ENCODE peak calls at places on chromosome X, in six cellular contexts. C is WTC11, R is GM06990, L is heart left ventricle, W is A549, O is sigmoid colon. H is an unnamed sample.

GRCh38 chrX:36867143-36867542 is 141.0 kb upstream of the FAM47C start:
- DNase-seq in C (no peak), R (no peak), L (no peak), W (peak; percentile 19), O (no peak), H (no peak)

GRCh38 chrX:13087322-13088154 is 43.1 kb upstream of the FAM9C start:
- DNase-seq in C (no peak), R (peak; percentile 83), L (no peak), W (peak; percentile 39), O (no peak), H (no peak)

GRCh38 chrX:152912121-152912520 is 14.3 kb downstream of the ZNF185 start:
- DNase-seq in C (no peak), R (no peak), L (no peak), W (no peak), O (no peak), H (no peak)

GRCh38 chrX:13140007-13140406 is 95.6 kb upstream of the FAM9C start:
- DNase-seq in C (no peak), R (no peak), L (no peak), W (no peak), O (no peak), H (no peak)

GRCh38 chrX:46463682-46464081 is 81.5 kb downstream of the ZNF674 start:
- DNase-seq in C (no peak), R (no peak), L (no peak), W (no peak), O (no peak), H (no peak)

GRCh38 chrX:86981326-86981890 is 536.2 kb upstream of the KLHL4 start:
- DNase-seq in C (peak; percentile 12), R (no peak), L (no peak), W (no peak), O (no peak), H (no peak)

GRCh38 chrX:101550362-101550761 is at the start of gene ARMCX1:
- DNase-seq in C (peak; percentile 27), R (peak; percentile 1), L (peak; percentile 79), W (peak; percentile 11), O (peak; percentile 90), H (peak; percentile 49)

GRCh38 chrX:78540171-78540570 is 119.0 kb downstream of the RTL3 start:
- DNase-seq in C (no peak), R (no peak), L (no peak), W (no peak), O (no peak), H (no peak)

GRCh38 chrX:77431227-77431626 is 16.0 kb upstream of the FGF16 start:
- DNase-seq in C (no peak), R (no peak), L (no peak), W (no peak), O (no peak), H (no peak)

GRCh38 chrX:96433409-96434122 is 251.1 kb upstream of the DIAPH2 start:
- DNase-seq in C (no peak), R (no peak), L (no peak), W (no peak), O (no peak), H (no peak)

GRCh38 chrX:10847333-10847732 is 226.9 kb upstream of the MID1 start:
- DNase-seq in C (no peak), R (no peak), L (no peak), W (no peak), O (no peak), H (no peak)

GRCh38 chrX:124594017-124594651 is 247.8 kb downstream of the SH2D1A start:
- DNase-seq in C (no peak), R (no peak), L (no peak), W (no peak), O (no peak), H (no peak)

GRCh38 chrX:14501312-14501711 is 28.0 kb upstream of the GLRA2 start:
- DNase-seq in C (no peak), R (no peak), L (no peak), W (no peak), O (peak; percentile 66), H (peak; percentile 29)

GRCh38 chrX:38560776-38561125 is 591 bp upstream of the TSPAN7 start:
- DNase-seq in C (no peak), R (peak; percentile 13), L (no peak), W (no peak), O (no peak), H (no peak)

GRCh38 chrX:11462136-11462535 is 168.9 kb downstream of the AMELX start:
- DNase-seq in C (no peak), R (no peak), L (no peak), W (peak; percentile 27), O (no peak), H (no peak)

GRCh38 chrX:110302975-110303374 is 14.9 kb downstream of the AMMECR1 start:
- DNase-seq in C (no peak), R (no peak), L (no peak), W (no peak), O (no peak), H (no peak)

GRCh38 chrX:47358387-47359065 is 11.9 kb upstream of the ZNF157 start:
- DNase-seq in C (no peak), R (no peak), L (no peak), W (no peak), O (no peak), H (no peak)

GRCh38 chrX:110145854-110146253 is 142.9 kb downstream of the TMEM164 start:
- DNase-seq in C (peak; percentile 10), R (no peak), L (no peak), W (peak; percentile 36), O (no peak), H (no peak)

GRCh38 chrX:12002876-12003275 is 135.4 kb upstream of the FRMPD4 start:
- DNase-seq in C (no peak), R (no peak), L (no peak), W (no peak), O (no peak), H (no peak)

GRCh38 chrX:47278684-47279083 is 45.9 kb downstream of the USP11 start:
- DNase-seq in C (no peak), R (no peak), L (no peak), W (peak; percentile 11), O (no peak), H (no peak)

GRCh38 chrX:139889760-139890159 is 43.1 kb downstream of the ATP11C start:
- DNase-seq in C (no peak), R (no peak), L (no peak), W (no peak), O (no peak), H (no peak)

GRCh38 chrX:8873956-8874355 is 72.8 kb upstream of the FAM9A start:
- DNase-seq in C (no peak), R (no peak), L (no peak), W (no peak), O (no peak), H (no peak)

GRCh38 chrX:132094169-132094568 is 33.7 kb downstream of the FRMD7 start:
- DNase-seq in C (no peak), R (no peak), L (no peak), W (no peak), O (no peak), H (no peak)

GRCh38 chrX:130343411-130343810 is 3.7 kb downstream of the SLC25A14 start:
- DNase-seq in C (no peak), R (no peak), L (no peak), W (no peak), O (no peak), H (no peak)

GRCh38 chrX:72317139-72317538 is 11.4 kb upstream of the CITED1 start:
- DNase-seq in C (no peak), R (no peak), L (no peak), W (no peak), O (no peak), H (no peak)

GRCh38 chrX:54288277-54288676 is 69.6 kb downstream of the WNK3 start:
- DNase-seq in C (no peak), R (no peak), L (no peak), W (no peak), O (no peak), H (no peak)

GRCh38 chrX:100994352-100995281 is 25.1 kb downstream of the ARL13A start:
- DNase-seq in C (no peak), R (peak; percentile 15), L (no peak), W (peak; percentile 48), O (no peak), H (no peak)

GRCh38 chrX:39850630-39851152 is 247.1 kb downstream of the BCOR start:
- DNase-seq in C (peak; percentile 11), R (no peak), L (no peak), W (no peak), O (no peak), H (no peak)

DNA sequence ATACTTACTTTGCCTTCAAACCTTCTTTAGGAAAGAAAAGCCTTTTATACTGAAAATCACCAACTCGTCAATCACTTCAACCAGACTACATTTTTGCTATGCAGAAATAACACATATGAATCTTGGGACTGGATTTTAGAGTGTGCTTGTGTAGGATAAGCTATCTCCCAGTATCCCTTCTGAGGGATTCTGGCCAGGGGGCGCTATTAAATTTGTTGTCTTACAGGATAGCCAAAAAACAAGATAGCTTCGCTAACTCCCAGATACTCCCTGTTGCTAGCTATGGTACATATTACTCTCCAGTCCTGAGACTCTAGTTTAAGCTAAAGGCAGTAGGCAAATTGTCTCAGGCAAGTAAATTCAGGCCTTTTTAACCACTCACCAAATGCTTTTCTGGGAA is 167.2 kb downstream of the LHFPL1 start:
- DNase-seq in C (peak; percentile 16), R (no peak), L (no peak), W (no peak), O (no peak), H (no peak)
- TF ChIP-seq CTCF in C (no peak), R (peak; percentile 3), L (no peak), W (no peak), O (no peak), H (no peak)

DNA sequence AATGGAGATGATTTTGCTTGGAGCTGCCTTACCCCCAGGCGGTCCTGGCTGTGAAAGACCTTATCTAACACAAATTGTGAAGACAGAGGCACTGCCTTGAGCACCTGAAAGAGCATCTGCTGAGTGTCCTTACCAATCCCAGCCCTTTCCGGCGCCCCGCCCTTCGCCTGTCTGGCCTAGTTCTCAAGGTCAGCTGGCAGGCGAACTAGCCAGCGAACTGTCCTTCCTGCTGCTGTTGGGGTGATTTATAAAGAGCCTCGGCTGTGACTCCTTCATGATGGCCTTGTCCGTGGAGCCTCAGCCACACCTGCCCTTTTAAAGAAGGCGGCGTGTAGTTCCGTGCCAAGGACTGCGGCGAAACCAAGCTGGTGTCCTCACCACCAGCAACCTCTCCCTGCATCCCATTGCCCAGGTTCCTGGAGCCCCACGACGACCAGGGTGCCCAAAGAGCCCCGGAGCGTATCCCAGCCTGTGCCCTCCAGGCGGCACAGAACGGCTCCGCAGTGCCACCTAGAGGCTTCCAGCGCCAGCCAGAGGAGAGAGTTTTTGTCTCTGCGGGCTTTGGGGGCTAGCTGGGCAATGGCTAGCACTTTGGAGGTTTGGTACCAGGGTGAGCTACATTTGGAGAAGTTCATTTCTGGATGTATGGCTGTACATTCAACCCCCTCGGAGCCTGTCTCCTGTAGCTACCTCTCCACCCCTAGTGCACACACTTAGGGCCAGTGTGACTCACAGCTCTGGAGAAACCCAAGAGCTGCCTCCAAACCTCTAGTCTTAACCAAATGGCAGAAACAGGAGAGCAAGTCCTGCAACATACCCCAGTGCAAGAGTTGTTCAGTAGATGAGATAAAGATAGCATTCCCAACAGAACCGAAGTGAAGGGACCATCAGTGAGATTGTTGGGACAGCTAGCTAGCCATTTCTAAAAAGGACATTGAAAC is 36.8 kb upstream of the VMA21 start:
- DNase-seq in C (peak; percentile 68), R (peak; percentile 9), L (peak; percentile 44), W (no peak), O (no peak), H (peak; percentile 29)
- TF ChIP-seq CTCF in C (peak; percentile 40), R (peak; percentile 89), L (peak; percentile 42), W (peak; percentile 54), O (no peak), H (no peak)

GRCh38 chrX:118974908-118975671 is 672 bp downstream of the LONRF3 start:
- DNase-seq in C (peak; percentile 36), R (peak; percentile 30), L (peak; percentile 59), W (peak; percentile 66), O (peak; percentile 79), H (peak; percentile 68)
- TF ChIP-seq CTCF in C (no peak), R (no peak), L (no peak), W (no peak), O (no peak), H (no peak)

GRCh38 chrX:74925210-74926088 is at the start of gene NEXMIF:
- DNase-seq in C (peak; percentile 8), R (peak; percentile 83), L (peak; percentile 37), W (peak; percentile 36), O (peak; percentile 65), H (peak; percentile 48)
- TF ChIP-seq CTCF in C (no peak), R (peak; percentile 35), L (no peak), W (no peak), O (no peak), H (no peak)

H was measured in stomach.